ENCODE peak calls at places on chromosomes 2 and 18, in eight cellular contexts. One of them, this sample, is unnamed.

GRCh38 chr2:54770211-54770610 is 46.7 kb downstream of the EML6 start:
- DNase-seq in AG08395: no peak
- DNase-seq in EL: no peak
- DNase-seq in cardiac septum: no peak
- DNase-seq in lower lobe of right lung: no peak
- DNase-seq in H9: no peak
- DNase-seq in IMR-90: no peak
- DNase-seq in activated CD4-positive, alpha-beta T cell treated with anti-CD3 and anti-CD28 coated beads for 24 hours: no peak
- DNase-seq in this sample: no peak

GRCh38 chr18:6482198-6482977 is 67.7 kb upstream of the L3MBTL4 start:
- DNase-seq in AG08395: peak; percentile 75
- DNase-seq in EL: peak; percentile 45
- DNase-seq in cardiac septum: no peak
- DNase-seq in lower lobe of right lung: peak; percentile 75
- DNase-seq in H9: peak; percentile 90
- DNase-seq in IMR-90: peak; percentile 67
- DNase-seq in activated CD4-positive, alpha-beta T cell treated with anti-CD3 and anti-CD28 coated beads for 24 hours: no peak
- DNase-seq in this sample: no peak

GRCh38 chr18:80227472-80227871 is 19.8 kb downstream of the PARD6G start:
- DNase-seq in AG08395: no peak
- DNase-seq in EL: no peak
- DNase-seq in cardiac septum: no peak
- DNase-seq in lower lobe of right lung: no peak
- DNase-seq in H9: no peak
- DNase-seq in IMR-90: no peak
- DNase-seq in activated CD4-positive, alpha-beta T cell treated with anti-CD3 and anti-CD28 coated beads for 24 hours: no peak
- DNase-seq in this sample: no peak

GRCh38 chr18:23735021-23735464 is 45.8 kb downstream of the LAMA3 start:
- DNase-seq in AG08395: no peak
- DNase-seq in EL: no peak
- DNase-seq in cardiac septum: no peak
- DNase-seq in lower lobe of right lung: no peak
- DNase-seq in H9: no peak
- DNase-seq in IMR-90: no peak
- DNase-seq in activated CD4-positive, alpha-beta T cell treated with anti-CD3 and anti-CD28 coated beads for 24 hours: no peak
- DNase-seq in this sample: no peak

GRCh38 chr18:47418746-47419145 is 167.3 kb upstream of the SKOR2 start:
- DNase-seq in AG08395: peak; percentile 20
- DNase-seq in EL: peak; percentile 57
- DNase-seq in cardiac septum: no peak
- DNase-seq in lower lobe of right lung: no peak
- DNase-seq in H9: no peak
- DNase-seq in IMR-90: no peak
- DNase-seq in activated CD4-positive, alpha-beta T cell treated with anti-CD3 and anti-CD28 coated beads for 24 hours: no peak
- DNase-seq in this sample: no peak

GRCh38 chr2:230713331-230714121 is 884 bp downstream of the CAB39 start:
- DNase-seq in AG08395: peak; percentile 36
- DNase-seq in EL: peak; percentile 41
- DNase-seq in cardiac septum: peak; percentile 81
- DNase-seq in lower lobe of right lung: peak; percentile 71
- DNase-seq in H9: peak; percentile 37
- DNase-seq in IMR-90: no peak
- DNase-seq in activated CD4-positive, alpha-beta T cell treated with anti-CD3 and anti-CD28 coated beads for 24 hours: no peak
- DNase-seq in this sample: peak; percentile 37

GRCh38 chr2:184692137-184692734 is 93.9 kb downstream of the ZNF804A start:
- DNase-seq in AG08395: no peak
- DNase-seq in EL: no peak
- DNase-seq in cardiac septum: no peak
- DNase-seq in lower lobe of right lung: no peak
- DNase-seq in H9: no peak
- DNase-seq in IMR-90: no peak
- DNase-seq in activated CD4-positive, alpha-beta T cell treated with anti-CD3 and anti-CD28 coated beads for 24 hours: no peak
- DNase-seq in this sample: no peak

GRCh38 chr2:19536136-19536535 is 177.7 kb upstream of the OSR1 start:
- DNase-seq in AG08395: no peak
- DNase-seq in EL: peak; percentile 20
- DNase-seq in cardiac septum: no peak
- DNase-seq in lower lobe of right lung: no peak
- DNase-seq in H9: no peak
- DNase-seq in IMR-90: no peak
- DNase-seq in activated CD4-positive, alpha-beta T cell treated with anti-CD3 and anti-CD28 coated beads for 24 hours: no peak
- DNase-seq in this sample: no peak

GRCh38 chr2:295081-295480 is 7.2 kb upstream of the ALKAL2 start:
- DNase-seq in AG08395: no peak
- DNase-seq in EL: no peak
- DNase-seq in cardiac septum: no peak
- DNase-seq in lower lobe of right lung: no peak
- DNase-seq in H9: no peak
- DNase-seq in IMR-90: no peak
- DNase-seq in activated CD4-positive, alpha-beta T cell treated with anti-CD3 and anti-CD28 coated beads for 24 hours: no peak
- DNase-seq in this sample: no peak

GRCh38 chr18:38951633-38952032 is 1386.0 kb upstream of the CELF4 start:
- DNase-seq in AG08395: no peak
- DNase-seq in EL: no peak
- DNase-seq in cardiac septum: no peak
- DNase-seq in lower lobe of right lung: no peak
- DNase-seq in H9: no peak
- DNase-seq in IMR-90: no peak
- DNase-seq in activated CD4-positive, alpha-beta T cell treated with anti-CD3 and anti-CD28 coated beads for 24 hours: no peak
- DNase-seq in this sample: no peak

GRCh38 chr2:224433442-224433841 is 31.5 kb upstream of the FAM124B start:
- DNase-seq in AG08395: no peak
- DNase-seq in EL: no peak
- DNase-seq in cardiac septum: no peak
- DNase-seq in lower lobe of right lung: no peak
- DNase-seq in H9: peak; percentile 94
- DNase-seq in IMR-90: no peak
- DNase-seq in activated CD4-positive, alpha-beta T cell treated with anti-CD3 and anti-CD28 coated beads for 24 hours: no peak
- DNase-seq in this sample: no peak

GRCh38 chr2:113711857-113712256 is 44.6 kb downstream of the SLC35F5 start:
- DNase-seq in AG08395: no peak
- DNase-seq in EL: no peak
- DNase-seq in cardiac septum: no peak
- DNase-seq in lower lobe of right lung: no peak
- DNase-seq in H9: no peak
- DNase-seq in IMR-90: no peak
- DNase-seq in activated CD4-positive, alpha-beta T cell treated with anti-CD3 and anti-CD28 coated beads for 24 hours: no peak
- DNase-seq in this sample: no peak

GRCh38 chr18:27500531-27500930 is 315.4 kb upstream of the CHST9 start:
- DNase-seq in AG08395: no peak
- DNase-seq in EL: no peak
- DNase-seq in cardiac septum: no peak
- DNase-seq in lower lobe of right lung: no peak
- DNase-seq in H9: no peak
- DNase-seq in IMR-90: no peak
- DNase-seq in activated CD4-positive, alpha-beta T cell treated with anti-CD3 and anti-CD28 coated beads for 24 hours: no peak
- DNase-seq in this sample: no peak

GRCh38 chr2:10935953-10936942 is 24.5 kb downstream of the KCNF1 start:
- DNase-seq in AG08395: peak; percentile 97
- DNase-seq in EL: peak; percentile 99
- DNase-seq in cardiac septum: no peak
- DNase-seq in lower lobe of right lung: no peak
- DNase-seq in H9: peak; percentile 83
- DNase-seq in IMR-90: peak; percentile 100
- DNase-seq in activated CD4-positive, alpha-beta T cell treated with anti-CD3 and anti-CD28 coated beads for 24 hours: no peak
- DNase-seq in this sample: no peak

GRCh38 chr2:44674473-44675299 is 266.8 kb upstream of the SIX3 start:
- DNase-seq in AG08395: no peak
- DNase-seq in EL: no peak
- DNase-seq in cardiac septum: no peak
- DNase-seq in lower lobe of right lung: no peak
- DNase-seq in H9: no peak
- DNase-seq in IMR-90: no peak
- DNase-seq in activated CD4-positive, alpha-beta T cell treated with anti-CD3 and anti-CD28 coated beads for 24 hours: no peak
- DNase-seq in this sample: no peak

GRCh38 chr2:15334650-15335326 is 226.3 kb downstream of the NBAS start:
- DNase-seq in AG08395: peak; percentile 11
- DNase-seq in EL: peak; percentile 51
- DNase-seq in cardiac septum: no peak
- DNase-seq in lower lobe of right lung: no peak
- DNase-seq in H9: no peak
- DNase-seq in IMR-90: peak; percentile 57
- DNase-seq in activated CD4-positive, alpha-beta T cell treated with anti-CD3 and anti-CD28 coated beads for 24 hours: no peak
- DNase-seq in this sample: no peak

GRCh38 chr2:160207271-160207670 is 7.2 kb upstream of the ITGB6 start:
- DNase-seq in AG08395: no peak
- DNase-seq in EL: no peak
- DNase-seq in cardiac septum: no peak
- DNase-seq in lower lobe of right lung: no peak
- DNase-seq in H9: no peak
- DNase-seq in IMR-90: no peak
- DNase-seq in activated CD4-positive, alpha-beta T cell treated with anti-CD3 and anti-CD28 coated beads for 24 hours: no peak
- DNase-seq in this sample: no peak

GRCh38 chr2:74278694-74279093 is 64.5 kb downstream of the SLC4A5 start:
- DNase-seq in AG08395: no peak
- DNase-seq in EL: no peak
- DNase-seq in cardiac septum: no peak
- DNase-seq in lower lobe of right lung: no peak
- DNase-seq in H9: no peak
- DNase-seq in IMR-90: no peak
- DNase-seq in activated CD4-positive, alpha-beta T cell treated with anti-CD3 and anti-CD28 coated beads for 24 hours: no peak
- DNase-seq in this sample: no peak

GRCh38 chr2:86790828-86791561 is at the start of gene CD8A:
- DNase-seq in AG08395: peak; percentile 43
- DNase-seq in EL: peak; percentile 38
- DNase-seq in cardiac septum: no peak
- DNase-seq in lower lobe of right lung: no peak
- DNase-seq in H9: peak; percentile 58
- DNase-seq in IMR-90: peak; percentile 11
- DNase-seq in activated CD4-positive, alpha-beta T cell treated with anti-CD3 and anti-CD28 coated beads for 24 hours: no peak
- DNase-seq in this sample: peak; percentile 49

GRCh38 chr2:65349863-65350262 is 82.5 kb downstream of the SPRED2 start:
- DNase-seq in AG08395: no peak
- DNase-seq in EL: peak; percentile 56
- DNase-seq in cardiac septum: no peak
- DNase-seq in lower lobe of right lung: peak; percentile 52
- DNase-seq in H9: no peak
- DNase-seq in IMR-90: peak; percentile 86
- DNase-seq in activated CD4-positive, alpha-beta T cell treated with anti-CD3 and anti-CD28 coated beads for 24 hours: no peak
- DNase-seq in this sample: no peak

GRCh38 chr18:75344615-75345014 is 82.9 kb downstream of the SMIM21 start:
- DNase-seq in AG08395: no peak
- DNase-seq in EL: no peak
- DNase-seq in cardiac septum: no peak
- DNase-seq in lower lobe of right lung: no peak
- DNase-seq in H9: no peak
- DNase-seq in IMR-90: no peak
- DNase-seq in activated CD4-positive, alpha-beta T cell treated with anti-CD3 and anti-CD28 coated beads for 24 hours: no peak
- DNase-seq in this sample: no peak

GRCh38 chr2:151051584-151052220 is 210.0 kb downstream of the RBM43 start:
- DNase-seq in AG08395: peak; percentile 51
- DNase-seq in EL: peak; percentile 60
- DNase-seq in cardiac septum: no peak
- DNase-seq in lower lobe of right lung: no peak
- DNase-seq in H9: no peak
- DNase-seq in IMR-90: peak; percentile 67
- DNase-seq in activated CD4-positive, alpha-beta T cell treated with anti-CD3 and anti-CD28 coated beads for 24 hours: no peak
- DNase-seq in this sample: no peak

GRCh38 chr2:176494949-176495353 is 225.7 kb downstream of the MTX2 start:
- DNase-seq in AG08395: no peak
- DNase-seq in EL: no peak
- DNase-seq in cardiac septum: no peak
- DNase-seq in lower lobe of right lung: peak; percentile 62
- DNase-seq in H9: no peak
- DNase-seq in IMR-90: no peak
- DNase-seq in activated CD4-positive, alpha-beta T cell treated with anti-CD3 and anti-CD28 coated beads for 24 hours: no peak
- DNase-seq in this sample: no peak

This sample was measured in activated T-cell treated with anti-CD3 and anti-CD28 coated beads, Interleukin-2, amount 50 U/mL, for 4 hours.